ENCODE peak calls at places on chromosome 12, in ten cellular contexts. Z, X, B, Y, K, R, J, H, U and V are unnamed samples.

GRCh38 chr12:14845350-14845750 is 2.0 kb upstream of the ART4 start:
- DNase-seq in Z (peak; percentile 68), X (peak; percentile 75), B (peak; percentile 52), Y (no peak), K (peak; percentile 53), R (peak; percentile 64), J (peak; percentile 65), H (peak; percentile 39), U (peak; percentile 70), V (peak; percentile 46)

GRCh38 chr12:1533602-1534304 is 60.6 kb downstream of the FBXL14 start:
- DNase-seq in Z (no peak), X (peak; percentile 31), B (peak; percentile 92), Y (no peak), K (peak; percentile 48), R (no peak), J (no peak), H (no peak), U (no peak), V (peak; percentile 76)

GRCh38 chr12:26496170-26496569 is 300.8 kb downstream of the SSPN start:
- DNase-seq in Z (no peak), X (peak; percentile 17), B (no peak), Y (no peak), K (no peak), R (no peak), J (no peak), H (no peak), U (no peak), V (no peak)

GRCh38 chr12:45732936-45733335 is 3.4 kb downstream of the ARID2 start:
- DNase-seq in Z (no peak), X (no peak), B (no peak), Y (no peak), K (no peak), R (no peak), J (no peak), H (no peak), U (no peak), V (no peak)

GRCh38 chr12:71438670-71439361 is 782 bp upstream of the LGR5 start:
- DNase-seq in Z (no peak), X (peak; percentile 57), B (peak; percentile 19), Y (no peak), K (no peak), R (peak; percentile 6), J (no peak), H (no peak), U (no peak), V (no peak)

GRCh38 chr12:124454352-124454725 is 113.1 kb downstream of the NCOR2 start:
- DNase-seq in Z (no peak), X (no peak), B (no peak), Y (no peak), K (no peak), R (no peak), J (no peak), H (no peak), U (no peak), V (no peak)

GRCh38 chr12:81573228-81573627 is 185.9 kb downstream of the PPFIA2 start:
- DNase-seq in Z (no peak), X (peak; percentile 0), B (peak; percentile 70), Y (peak; percentile 16), K (no peak), R (no peak), J (no peak), H (no peak), U (no peak), V (peak; percentile 32)

GRCh38 chr12:124509676-124510300 is 57.6 kb downstream of the NCOR2 start:
- DNase-seq in Z (peak; percentile 53), X (peak; percentile 86), B (peak; percentile 93), Y (no peak), K (no peak), R (no peak), J (peak; percentile 85), H (peak; percentile 80), U (peak; percentile 90), V (no peak)

GRCh38 chr12:69885656-69886055 is 60.6 kb downstream of the MYRFL start:
- DNase-seq in Z (no peak), X (no peak), B (no peak), Y (no peak), K (no peak), R (no peak), J (no peak), H (no peak), U (no peak), V (no peak)

GRCh38 chr12:69884386-69884785 is 59.4 kb downstream of the MYRFL start:
- DNase-seq in Z (no peak), X (no peak), B (no peak), Y (no peak), K (no peak), R (no peak), J (no peak), H (peak; percentile 29), U (no peak), V (no peak)

GRCh38 chr12:69879007-69879960 is 54.3 kb downstream of the MYRFL start:
- DNase-seq in Z (peak; percentile 82), X (peak; percentile 89), B (peak; percentile 52), Y (no peak), K (peak; percentile 65), R (peak; percentile 69), J (peak; percentile 76), H (peak; percentile 79), U (peak; percentile 70), V (peak; percentile 66)

GRCh38 chr12:69881771-69882170 is 56.7 kb downstream of the MYRFL start:
- DNase-seq in Z (no peak), X (no peak), B (no peak), Y (no peak), K (no peak), R (no peak), J (no peak), H (no peak), U (no peak), V (no peak)

GRCh38 chr12:69880566-69880965 is 55.5 kb downstream of the MYRFL start:
- DNase-seq in Z (no peak), X (no peak), B (peak; percentile 53), Y (no peak), K (no peak), R (peak; percentile 16), J (no peak), H (no peak), U (no peak), V (no peak)
- TF ChIP-seq CTCF in Z (no peak), X (no peak), B (no peak), Y (no peak), K (no peak), R (no peak), J (no peak), H (no peak), U (no peak), V (peak; percentile 28)

GRCh38 chr12:55930771-55931316 is at the start of gene DGKA:
- DNase-seq in Z (peak; percentile 77), X (peak; percentile 86), B (peak; percentile 71), Y (no peak), K (peak; percentile 74), R (peak; percentile 69), J (no peak), H (peak; percentile 20), U (no peak), V (peak; percentile 53)
- TF ChIP-seq CTCF in Z (peak; percentile 51), X (peak; percentile 65), B (peak; percentile 54), Y (peak; percentile 75), K (peak; percentile 62), R (peak; percentile 72), J (peak; percentile 40), H (peak; percentile 50), U (peak; percentile 58), V (peak; percentile 70)

DNA sequence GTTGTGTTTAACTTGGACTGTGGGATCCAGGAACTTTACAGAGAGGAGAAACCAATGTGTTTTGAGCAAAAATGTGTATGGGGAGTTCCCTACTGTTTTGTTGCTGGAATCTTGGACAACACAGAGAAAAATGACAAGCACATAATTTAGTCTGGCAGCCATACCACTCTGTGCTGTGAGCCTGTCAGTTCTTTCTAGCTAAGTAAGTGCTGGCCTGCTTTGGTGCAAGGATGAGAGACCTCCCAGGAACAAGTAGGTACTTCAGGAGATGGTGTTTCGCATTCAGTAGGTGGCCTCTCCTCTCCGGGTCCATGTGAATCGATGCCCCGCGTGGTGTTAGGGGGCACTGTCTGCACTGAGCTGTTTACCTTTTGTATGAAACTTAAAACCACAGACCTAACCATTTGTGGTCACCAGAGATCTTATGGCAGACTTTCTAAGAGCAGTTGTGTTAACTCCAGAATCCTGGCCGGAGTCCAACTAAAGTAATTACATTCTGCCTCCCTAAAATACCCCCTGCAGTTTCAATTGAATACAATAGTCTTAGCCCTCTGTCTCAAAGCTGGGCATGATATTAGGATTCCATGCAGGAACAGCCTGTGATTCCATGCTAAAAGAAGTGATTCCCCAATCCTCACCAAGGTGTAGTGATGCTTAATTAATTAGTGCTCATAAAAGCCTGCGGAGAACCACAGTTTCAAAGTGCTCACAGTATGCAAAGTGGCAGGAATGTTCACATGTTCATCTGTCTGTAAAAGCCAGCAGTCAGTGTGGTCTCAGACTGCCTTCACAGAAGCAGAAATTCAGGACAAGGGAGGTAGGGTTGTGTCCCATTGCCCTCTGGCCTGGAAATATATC is 64.2 kb downstream of the LLPH start:
- DNase-seq in Z (no peak), X (peak; percentile 64), B (peak; percentile 82), Y (peak; percentile 48), K (no peak), R (no peak), J (no peak), H (no peak), U (no peak), V (peak; percentile 90)
- TF ChIP-seq CTCF in Z (no peak), X (no peak), B (no peak), Y (peak; percentile 34), K (no peak), R (no peak), J (no peak), H (no peak), U (no peak), V (peak; percentile 38)

GRCh38 chr12:30752255-30752654 is 2.5 kb downstream of the CAPRIN2 start:
- DNase-seq in Z (no peak), X (no peak), B (no peak), Y (no peak), K (no peak), R (no peak), J (no peak), H (no peak), U (no peak), V (no peak)

GRCh38 chr12:30753761-30754382 is 879 bp downstream of the CAPRIN2 start:
- DNase-seq in Z (no peak), X (peak; percentile 34), B (peak; percentile 56), Y (no peak), K (peak; percentile 7), R (peak; percentile 19), J (no peak), H (no peak), U (no peak), V (peak; percentile 18)

GRCh38 chr12:30754383-30754749 is 385 bp downstream of the CAPRIN2 start:
- DNase-seq in Z (no peak), X (no peak), B (no peak), Y (no peak), K (no peak), R (peak; percentile 34), J (no peak), H (no peak), U (peak; percentile 60), V (no peak)

GRCh38 chr12:30754750-30755394 is at the start of gene CAPRIN2:
- DNase-seq in Z (peak; percentile 96), X (peak; percentile 99), B (peak; percentile 96), Y (peak; percentile 80), K (peak; percentile 92), R (peak; percentile 97), J (peak; percentile 98), H (peak; percentile 97), U (peak; percentile 94), V (peak; percentile 84)

DNA sequence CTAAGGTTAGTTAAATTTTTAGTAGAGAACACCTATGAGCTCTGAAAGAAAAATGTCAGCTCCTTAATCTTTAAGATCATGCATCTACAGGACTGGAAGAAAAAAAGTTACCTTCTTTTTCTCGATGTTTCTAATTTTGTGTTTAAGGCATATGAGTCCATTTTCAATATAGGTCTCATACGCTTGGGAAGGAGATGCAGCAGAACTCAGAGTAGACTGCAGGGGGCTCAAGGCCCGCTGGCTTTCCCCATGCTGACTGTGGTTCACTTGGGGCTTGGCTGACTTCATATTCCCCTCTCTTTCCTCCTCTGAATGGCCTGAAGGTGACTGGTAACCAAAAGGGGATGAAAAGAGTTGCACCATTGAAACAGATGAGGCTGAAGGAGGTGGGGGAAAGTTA is 1.5 kb downstream of the CAPRIN2 start:
- DNase-seq in Z (no peak), X (peak; percentile 52), B (peak; percentile 56), Y (no peak), K (peak; percentile 16), R (peak; percentile 60), J (no peak), H (peak; percentile 28), U (no peak), V (peak; percentile 36)
- TF ChIP-seq CTCF in Z (no peak), X (peak; percentile 41), B (peak; percentile 36), Y (peak; percentile 52), K (peak; percentile 16), R (peak; percentile 20), J (no peak), H (peak; percentile 39), U (no peak), V (peak; percentile 72)